ENCODE peak calls at places on chromosomes 11 and 22, in four cellular contexts. P is stimulated activated CD8-positive, alpha-beta memory T cell treated with anti-CD3 and anti-CD28 coated beads, Interleukin-15, amount 100 ng/mL, for 24 hours; Y is hippocampal formation; Z is OCI-M1. M is an unnamed sample.

GRCh38 chr22:43883012-43883661 is 8.7 kb downstream of the PNPLA5 start:
- DNase-seq in P (no peak), Z (peak; percentile 74), Y (no peak), M (no peak)

GRCh38 chr22:25840162-25840561 is 98.2 kb downstream of the MYO18B start:
- DNase-seq in Z (no peak), Y (no peak), P (no peak), M (no peak)

GRCh38 chr11:124863137-124863825 is 2.0 kb upstream of the ROBO3 start:
- DNase-seq in P (no peak), Y (peak; percentile 36), Z (no peak), M (peak; percentile 20)

GRCh38 chr11:13045734-13046133 is 36.6 kb downstream of the RASSF10 start:
- DNase-seq in P (no peak), Z (no peak), Y (no peak), M (no peak)

GRCh38 chr11:43789700-43790443 is 90.8 kb upstream of the ALKBH3 start:
- DNase-seq in Y (no peak), Z (no peak), P (no peak), M (no peak)

GRCh38 chr11:69382131-69383128 is 88.5 kb downstream of the MYEOV start:
- DNase-seq in P (no peak), Y (no peak), Z (no peak), M (no peak)

GRCh38 chr11:108591893-108592292 is 1.7 kb downstream of the EXPH5 start:
- DNase-seq in Z (no peak), Y (no peak), P (no peak), M (no peak)

GRCh38 chr22:27113211-27114030 is 456.0 kb downstream of the MIAT start:
- DNase-seq in P (no peak), Y (peak; percentile 38), Z (peak; percentile 64), M (peak; percentile 26)

GRCh38 chr11:113628912-113629311 is 77.2 kb downstream of the TMPRSS5 start:
- DNase-seq in Z (no peak), Y (no peak), P (no peak), M (no peak)

GRCh38 chr11:67534070-67534679 is 10.9 kb upstream of the CABP2 start:
- DNase-seq in P (no peak), Y (no peak), Z (peak; percentile 58), M (no peak)

GRCh38 chr22:49161002-49161850 is 666.4 kb downstream of the BRD1 start:
- DNase-seq in P (no peak), Y (no peak), Z (no peak), M (no peak)

GRCh38 chr11:65217441-65218423 is 36.0 kb downstream of the CAPN1 start:
- DNase-seq in P (no peak), Z (no peak), Y (no peak), M (no peak)

GRCh38 chr11:128701936-128702335 is 8.1 kb downstream of the FLI1 start:
- DNase-seq in Z (no peak), P (no peak), Y (no peak), M (no peak)

GRCh38 chr11:2426826-2427521 is 17.3 kb downstream of the TRPM5 start:
- DNase-seq in P (no peak), Z (no peak), Y (no peak), M (no peak)

GRCh38 chr11:117444256-117445096 is 116.8 kb downstream of the CEP164 start:
- DNase-seq in P (no peak), Z (no peak), Y (no peak), M (no peak)

GRCh38 chr11:35257287-35257686 is 118.3 kb downstream of the CD44 start:
- DNase-seq in Z (no peak), Y (no peak), P (no peak), M (no peak)

GRCh38 chr22:25564979-25565677 is 653 bp downstream of the GRK3 start:
- DNase-seq in P (no peak), Y (no peak), Z (peak; percentile 62), M (no peak)

GRCh38 chr11:117517097-117517496 is 189.4 kb downstream of the CEP164 start:
- DNase-seq in P (no peak), Y (no peak), Z (no peak), M (no peak)

GRCh38 chr11:110124605-110125004 is 31.4 kb downstream of the ZC3H12C start:
- DNase-seq in Z (no peak), Y (no peak), P (no peak), M (no peak)

GRCh38 chr11:57205046-57205671 is 23.4 kb downstream of the LRRC55 start:
- DNase-seq in P (no peak), Y (no peak), Z (peak; percentile 38), M (no peak)

GRCh38 chr22:42366815-42367581 is 65.2 kb downstream of the NFAM1 start:
- DNase-seq in Z (no peak), P (no peak), Y (peak; percentile 30), M (peak; percentile 26)

GRCh38 chr11:9228086-9228485 is 37.1 kb downstream of the DENND5A start:
- DNase-seq in Y (no peak), P (no peak), Z (no peak), M (no peak)

GRCh38 chr11:121654506-121655480 is 202.0 kb upstream of the SORL1-AS1 start:
- DNase-seq in Y (no peak), Z (peak; percentile 12), P (no peak), M (no peak)

GRCh38 chr11:114321621-114322257 is 25.5 kb downstream of the NNMT start:
- DNase-seq in P (no peak), Z (no peak), Y (no peak), M (no peak)

GRCh38 chr22:28171135-28171534 is 252.1 kb upstream of the PITPNB start:
- DNase-seq in Y (peak; percentile 18), Z (no peak), P (no peak), M (no peak)

GRCh38 chr22:23780146-23780748 is 6.5 kb upstream of the SMARCB1 start:
- DNase-seq in Z (no peak), P (no peak), Y (no peak), M (no peak)

GRCh38 chr22:41302016-41302767 is 867 bp downstream of the ZC3H7B start:
- DNase-seq in Y (no peak), P (no peak), Z (no peak), M (no peak)

GRCh38 chr22:45882881-45883810 is 93.8 kb downstream of the WNT7B start:
- DNase-seq in Y (no peak), Z (no peak), P (no peak), M (no peak)

GRCh38 chr11:19680824-19681368 is 31.7 kb upstream of the NAV2 start:
- DNase-seq in Y (no peak), P (no peak), Z (no peak), M (no peak)

GRCh38 chr22:47967841-47968240 is 1205.4 kb downstream of the TBC1D22A start:
- DNase-seq in Y (no peak), Z (no peak), P (no peak), M (no peak)

GRCh38 chr11:124872280-124872679 is 7.0 kb downstream of the ROBO3 start:
- DNase-seq in Y (no peak), Z (no peak), P (no peak), M (no peak)

GRCh38 chr11:57315491-57315890 is 9.3 kb downstream of the TNKS1BP1 start:
- DNase-seq in P (no peak), Y (no peak), Z (no peak), M (no peak)

GRCh38 chr11:43907028-43907966 is 26.7 kb downstream of the ALKBH3 start:
- DNase-seq in Z (no peak), P (no peak), Y (no peak), M (no peak)

GRCh38 chr22:22897947-22898346 is 10.3 kb downstream of the IGLL5 start:
- DNase-seq in Y (no peak), Z (no peak), P (no peak), M (no peak)

GRCh38 chr22:50084085-50084484 is 1.1 kb downstream of the MLC1 start:
- DNase-seq in P (no peak), Z (peak; percentile 41), Y (no peak), M (no peak)

GRCh38 chr11:130462931-130463330 is 14.5 kb downstream of the ADAMTS15 start:
- DNase-seq in P (no peak), Z (no peak), Y (no peak), M (no peak)

M was measured in anterior cingulate cortex.